ENCODE peak calls at places on chromosome 9, in eight cellular contexts. One of them, this sample, is unnamed.

GRCh38 chr9:130770679-130771442 is 64.2 kb upstream of the ABL1 start:
- DNase-seq in breast epithelium: no peak
- DNase-seq in Peyer's patch: no peak
- DNase-seq in HFF-Myc: peak; percentile 62
- DNase-seq in astrocyte: peak; percentile 45
- DNase-seq in cardiac fibroblast: peak; percentile 85
- DNase-seq in HFFc6: peak; percentile 68
- DNase-seq in fibroblast of pulmonary artery: peak; percentile 88
- DNase-seq in this sample: peak; percentile 44

GRCh38 chr9:90734631-90735030 is 67.0 kb upstream of the SYK start:
- DNase-seq in HFF-Myc: no peak
- DNase-seq in Peyer's patch: no peak
- DNase-seq in cardiac fibroblast: no peak
- DNase-seq in breast epithelium: no peak
- DNase-seq in fibroblast of pulmonary artery: no peak
- DNase-seq in astrocyte: no peak
- DNase-seq in HFFc6: no peak
- DNase-seq in this sample: no peak

GRCh38 chr9:92633879-92634278 is 36.1 kb downstream of the IPPK start:
- DNase-seq in astrocyte: no peak
- DNase-seq in breast epithelium: no peak
- DNase-seq in HFF-Myc: no peak
- DNase-seq in Peyer's patch: no peak
- DNase-seq in fibroblast of pulmonary artery: no peak
- DNase-seq in HFFc6: no peak
- DNase-seq in cardiac fibroblast: no peak
- DNase-seq in this sample: no peak

GRCh38 chr9:91245432-91246313 is 116.0 kb downstream of the AUH start:
- DNase-seq in astrocyte: peak; percentile 14
- DNase-seq in HFFc6: no peak
- DNase-seq in breast epithelium: no peak
- DNase-seq in fibroblast of pulmonary artery: peak; percentile 29
- DNase-seq in cardiac fibroblast: peak; percentile 32
- DNase-seq in Peyer's patch: no peak
- DNase-seq in HFF-Myc: no peak
- DNase-seq in this sample: no peak

GRCh38 chr9:129183495-129184308 is 5.6 kb upstream of the IER5L start:
- DNase-seq in astrocyte: no peak
- DNase-seq in fibroblast of pulmonary artery: no peak
- DNase-seq in Peyer's patch: no peak
- DNase-seq in HFF-Myc: no peak
- DNase-seq in breast epithelium: no peak
- DNase-seq in HFFc6: no peak
- DNase-seq in cardiac fibroblast: no peak
- DNase-seq in this sample: no peak

GRCh38 chr9:134899818-134900325 is 17.8 kb downstream of the FCN1 start:
- DNase-seq in fibroblast of pulmonary artery: no peak
- DNase-seq in breast epithelium: no peak
- DNase-seq in cardiac fibroblast: no peak
- DNase-seq in HFFc6: no peak
- DNase-seq in astrocyte: no peak
- DNase-seq in Peyer's patch: no peak
- DNase-seq in HFF-Myc: no peak
- DNase-seq in this sample: no peak

GRCh38 chr9:103078581-103078980 is 83.4 kb downstream of the CYLC2 start:
- DNase-seq in HFF-Myc: no peak
- DNase-seq in HFFc6: no peak
- DNase-seq in breast epithelium: no peak
- DNase-seq in cardiac fibroblast: no peak
- DNase-seq in fibroblast of pulmonary artery: no peak
- DNase-seq in astrocyte: no peak
- DNase-seq in Peyer's patch: no peak
- DNase-seq in this sample: no peak

GRCh38 chr9:99680191-99680590 is 141.5 kb upstream of the NR4A3 start:
- DNase-seq in HFFc6: peak; percentile 35
- DNase-seq in HFF-Myc: peak; percentile 26
- DNase-seq in fibroblast of pulmonary artery: no peak
- DNase-seq in breast epithelium: no peak
- DNase-seq in Peyer's patch: no peak
- DNase-seq in cardiac fibroblast: no peak
- DNase-seq in astrocyte: peak; percentile 58
- DNase-seq in this sample: no peak

GRCh38 chr9:1837453-1838084 is 177.6 kb upstream of the SMARCA2 start:
- DNase-seq in HFFc6: peak; percentile 9
- DNase-seq in breast epithelium: peak; percentile 18
- DNase-seq in Peyer's patch: no peak
- DNase-seq in astrocyte: no peak
- DNase-seq in cardiac fibroblast: peak; percentile 18
- DNase-seq in HFF-Myc: peak; percentile 11
- DNase-seq in fibroblast of pulmonary artery: peak; percentile 17
- DNase-seq in this sample: no peak

GRCh38 chr9:28951945-28952344 is 1378.7 kb upstream of the C9orf72 start:
- DNase-seq in astrocyte: no peak
- DNase-seq in HFFc6: no peak
- DNase-seq in fibroblast of pulmonary artery: peak; percentile 24
- DNase-seq in HFF-Myc: no peak
- DNase-seq in breast epithelium: no peak
- DNase-seq in cardiac fibroblast: peak; percentile 1
- DNase-seq in Peyer's patch: no peak
- DNase-seq in this sample: no peak

GRCh38 chr9:137919649-137920101 is 42.1 kb downstream of the CACNA1B start:
- DNase-seq in astrocyte: no peak
- DNase-seq in HFFc6: no peak
- DNase-seq in Peyer's patch: no peak
- DNase-seq in HFF-Myc: no peak
- DNase-seq in fibroblast of pulmonary artery: no peak
- DNase-seq in breast epithelium: no peak
- DNase-seq in cardiac fibroblast: no peak
- DNase-seq in this sample: no peak

GRCh38 chr9:13816837-13817236 is 497.1 kb downstream of the NFIB start:
- DNase-seq in cardiac fibroblast: no peak
- DNase-seq in breast epithelium: no peak
- DNase-seq in HFFc6: no peak
- DNase-seq in Peyer's patch: no peak
- DNase-seq in astrocyte: no peak
- DNase-seq in HFF-Myc: no peak
- DNase-seq in fibroblast of pulmonary artery: no peak
- DNase-seq in this sample: no peak

GRCh38 chr9:19481971-19482404 is 73.2 kb downstream of the ACER2 start:
- DNase-seq in astrocyte: no peak
- DNase-seq in HFF-Myc: no peak
- DNase-seq in fibroblast of pulmonary artery: no peak
- DNase-seq in cardiac fibroblast: no peak
- DNase-seq in breast epithelium: no peak
- DNase-seq in Peyer's patch: no peak
- DNase-seq in HFFc6: no peak
- DNase-seq in this sample: no peak

GRCh38 chr9:127521919-127522304 is 70.6 kb downstream of the LRSAM1 start:
- DNase-seq in fibroblast of pulmonary artery: no peak
- DNase-seq in astrocyte: no peak
- DNase-seq in cardiac fibroblast: no peak
- DNase-seq in HFF-Myc: no peak
- DNase-seq in Peyer's patch: no peak
- DNase-seq in breast epithelium: peak; percentile 69
- DNase-seq in HFFc6: no peak
- DNase-seq in this sample: no peak

GRCh38 chr9:8660383-8660782 is 860.8 kb upstream of the DMAC1 start:
- DNase-seq in cardiac fibroblast: peak; percentile 7
- DNase-seq in Peyer's patch: no peak
- DNase-seq in HFF-Myc: no peak
- DNase-seq in fibroblast of pulmonary artery: peak; percentile 23
- DNase-seq in HFFc6: no peak
- DNase-seq in breast epithelium: peak; percentile 18
- DNase-seq in astrocyte: peak; percentile 75
- DNase-seq in this sample: no peak

GRCh38 chr9:88313364-88314220 is 74.7 kb upstream of the SPIN1 start:
- DNase-seq in HFFc6: no peak
- DNase-seq in breast epithelium: no peak
- DNase-seq in Peyer's patch: no peak
- DNase-seq in cardiac fibroblast: no peak
- DNase-seq in HFF-Myc: no peak
- DNase-seq in fibroblast of pulmonary artery: no peak
- DNase-seq in astrocyte: no peak
- DNase-seq in this sample: no peak

DNA sequence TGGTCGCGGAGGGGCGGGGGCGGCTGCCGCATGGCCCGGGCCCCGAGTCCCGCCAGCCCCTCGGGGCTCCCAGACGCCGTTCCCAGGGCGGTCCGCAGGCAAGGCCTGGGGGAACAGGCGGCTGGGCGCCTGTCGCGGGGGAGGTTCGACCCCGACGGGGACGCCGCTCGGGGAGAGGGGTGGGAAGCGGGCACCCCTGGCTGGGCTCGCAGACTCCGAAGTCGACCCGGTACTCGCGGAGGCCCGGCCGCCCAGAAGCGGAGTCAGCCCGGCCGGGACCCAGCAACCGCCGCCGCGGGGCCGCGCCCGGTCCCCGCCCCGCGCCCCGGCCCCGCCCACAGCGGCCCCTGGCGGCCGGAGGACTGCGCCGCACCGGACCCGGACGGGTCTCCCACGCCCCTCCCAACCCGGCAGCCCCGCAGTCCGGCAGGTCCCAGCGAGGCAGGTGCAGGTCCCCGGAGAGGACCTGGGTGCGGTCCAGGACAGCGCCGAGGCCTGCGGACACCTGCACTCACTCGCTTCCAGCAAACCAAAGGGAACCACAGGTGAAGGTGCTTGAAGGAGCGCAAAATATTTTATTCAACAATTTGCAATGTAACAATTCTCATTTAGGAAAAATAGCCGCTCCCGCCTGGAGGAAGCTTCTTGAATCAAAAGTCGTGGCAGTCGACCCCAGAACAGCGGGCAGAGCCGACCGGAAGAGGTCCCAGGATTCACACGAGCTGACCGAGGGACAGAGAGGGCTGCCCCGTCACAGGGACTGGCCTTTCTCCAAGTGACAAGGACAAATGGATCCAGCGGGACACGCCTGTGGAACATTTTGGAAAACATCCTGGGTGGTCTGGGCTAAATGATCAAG is at the start of gene INPP5E:
- DNase-seq in HFFc6: peak; percentile 36
- DNase-seq in Peyer's patch: peak; percentile 65
- DNase-seq in HFF-Myc: no peak
- DNase-seq in breast epithelium: peak; percentile 38
- DNase-seq in fibroblast of pulmonary artery: peak; percentile 70
- DNase-seq in astrocyte: peak; percentile 42
- DNase-seq in cardiac fibroblast: peak; percentile 78
- DNase-seq in this sample: no peak
- TF ChIP-seq CTCF in HFFc6: peak; percentile 76
- TF ChIP-seq CTCF in Peyer's patch: peak; percentile 77
- TF ChIP-seq CTCF in HFF-Myc: peak; percentile 52
- TF ChIP-seq CTCF in breast epithelium: no peak
- TF ChIP-seq CTCF in fibroblast of pulmonary artery: peak; percentile 26
- TF ChIP-seq CTCF in astrocyte: no peak
- TF ChIP-seq CTCF in cardiac fibroblast: peak; percentile 33
- TF ChIP-seq CTCF in this sample: peak; percentile 54

GRCh38 chr9:34896112-34896511 is 62.0 kb upstream of the PHF24 start:
- DNase-seq in Peyer's patch: no peak
- DNase-seq in fibroblast of pulmonary artery: no peak
- DNase-seq in cardiac fibroblast: no peak
- DNase-seq in breast epithelium: no peak
- DNase-seq in HFFc6: no peak
- DNase-seq in astrocyte: no peak
- DNase-seq in HFF-Myc: no peak
- DNase-seq in this sample: no peak
- TF ChIP-seq CTCF in Peyer's patch: no peak
- TF ChIP-seq CTCF in fibroblast of pulmonary artery: peak; percentile 15
- TF ChIP-seq CTCF in cardiac fibroblast: peak; percentile 20
- TF ChIP-seq CTCF in breast epithelium: no peak
- TF ChIP-seq CTCF in HFFc6: peak; percentile 54
- TF ChIP-seq CTCF in astrocyte: no peak
- TF ChIP-seq CTCF in HFF-Myc: no peak
- TF ChIP-seq CTCF in this sample: no peak

DNA sequence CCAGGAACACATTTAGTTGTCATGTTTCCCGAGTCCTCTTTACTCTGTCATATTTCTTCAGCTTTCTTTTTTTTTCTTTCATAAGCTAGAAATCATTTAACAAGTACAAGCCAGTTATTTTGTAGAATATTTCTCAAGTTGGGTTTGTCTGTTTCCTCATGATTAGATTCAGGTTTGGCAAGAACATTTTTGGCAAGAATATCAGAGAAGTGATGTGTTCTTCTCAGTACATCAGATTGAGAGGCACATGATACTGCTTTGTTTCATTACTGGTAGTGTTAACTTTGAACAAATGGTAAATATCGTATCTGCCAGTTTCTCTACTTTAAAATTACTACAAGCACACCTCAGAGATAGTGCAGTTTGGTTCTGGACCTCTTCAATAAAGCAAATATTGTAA is 45.1 kb downstream of the PCSK5 start:
- DNase-seq in Peyer's patch: no peak
- DNase-seq in fibroblast of pulmonary artery: no peak
- DNase-seq in astrocyte: no peak
- DNase-seq in HFFc6: no peak
- DNase-seq in cardiac fibroblast: peak; percentile 19
- DNase-seq in HFF-Myc: no peak
- DNase-seq in breast epithelium: no peak
- DNase-seq in this sample: no peak
- TF ChIP-seq CTCF in Peyer's patch: no peak
- TF ChIP-seq CTCF in fibroblast of pulmonary artery: no peak
- TF ChIP-seq CTCF in astrocyte: no peak
- TF ChIP-seq CTCF in HFFc6: no peak
- TF ChIP-seq CTCF in cardiac fibroblast: no peak
- TF ChIP-seq CTCF in HFF-Myc: no peak
- TF ChIP-seq CTCF in breast epithelium: no peak
- TF ChIP-seq CTCF in this sample: no peak

GRCh38 chr9:35726876-35727438 is 5.0 kb downstream of the TLN1 start:
- DNase-seq in HFF-Myc: no peak
- DNase-seq in astrocyte: peak; percentile 36
- DNase-seq in Peyer's patch: peak; percentile 50
- DNase-seq in HFFc6: peak; percentile 63
- DNase-seq in breast epithelium: no peak
- DNase-seq in fibroblast of pulmonary artery: peak; percentile 60
- DNase-seq in cardiac fibroblast: peak; percentile 68
- DNase-seq in this sample: no peak
- TF ChIP-seq CTCF in HFF-Myc: peak; percentile 7
- TF ChIP-seq CTCF in astrocyte: no peak
- TF ChIP-seq CTCF in Peyer's patch: no peak
- TF ChIP-seq CTCF in HFFc6: peak; percentile 43
- TF ChIP-seq CTCF in breast epithelium: no peak
- TF ChIP-seq CTCF in fibroblast of pulmonary artery: peak; percentile 22
- TF ChIP-seq CTCF in cardiac fibroblast: peak; percentile 9
- TF ChIP-seq CTCF in this sample: peak; percentile 21